ENCODE peak calls at places on chromosomes 13 and 19, in six cellular contexts. One of them, this sample, is unnamed.

GRCh38 chr19:49421878-49422202 is 1.4 kb downstream of the PTH2 start:
- DNase-seq in upper lobe of right lung: no peak
- DNase-seq in mammary epithelial cell: no peak
- DNase-seq in CD4-positive, CD25-positive, alpha-beta regulatory T cell: no peak
- DNase-seq in esophagus muscularis mucosa: no peak
- DNase-seq in Karpas-422: no peak
- DNase-seq in this sample: no peak

GRCh38 chr19:56119585-56119978 is 1.5 kb downstream of the ZNF787 start:
- DNase-seq in upper lobe of right lung: peak; percentile 71
- DNase-seq in mammary epithelial cell: peak; percentile 32
- DNase-seq in CD4-positive, CD25-positive, alpha-beta regulatory T cell: no peak
- DNase-seq in esophagus muscularis mucosa: no peak
- DNase-seq in Karpas-422: no peak
- DNase-seq in this sample: no peak

GRCh38 chr19:3710265-3710812 is 2.2 kb downstream of the TJP3 start:
- DNase-seq in upper lobe of right lung: peak; percentile 95
- DNase-seq in mammary epithelial cell: peak; percentile 64
- DNase-seq in CD4-positive, CD25-positive, alpha-beta regulatory T cell: no peak
- DNase-seq in esophagus muscularis mucosa: no peak
- DNase-seq in Karpas-422: no peak
- DNase-seq in this sample: peak; percentile 77

GRCh38 chr19:47497073-47497766 is 13.2 kb upstream of the KPTN start:
- DNase-seq in upper lobe of right lung: no peak
- DNase-seq in mammary epithelial cell: no peak
- DNase-seq in CD4-positive, CD25-positive, alpha-beta regulatory T cell: no peak
- DNase-seq in esophagus muscularis mucosa: no peak
- DNase-seq in Karpas-422: no peak
- DNase-seq in this sample: no peak

GRCh38 chr13:43861863-43862262 is 17.7 kb downstream of the CCDC122 start:
- DNase-seq in upper lobe of right lung: no peak
- DNase-seq in mammary epithelial cell: no peak
- DNase-seq in CD4-positive, CD25-positive, alpha-beta regulatory T cell: no peak
- DNase-seq in esophagus muscularis mucosa: no peak
- DNase-seq in Karpas-422: no peak
- DNase-seq in this sample: no peak

GRCh38 chr13:93716623-93717022 is 490.0 kb downstream of the GPC6 start:
- DNase-seq in upper lobe of right lung: no peak
- DNase-seq in mammary epithelial cell: no peak
- DNase-seq in CD4-positive, CD25-positive, alpha-beta regulatory T cell: no peak
- DNase-seq in esophagus muscularis mucosa: no peak
- DNase-seq in Karpas-422: no peak
- DNase-seq in this sample: no peak

GRCh38 chr13:33745370-33746324 is 72.3 kb upstream of the RFC3 start:
- DNase-seq in upper lobe of right lung: no peak
- DNase-seq in mammary epithelial cell: no peak
- DNase-seq in CD4-positive, CD25-positive, alpha-beta regulatory T cell: no peak
- DNase-seq in esophagus muscularis mucosa: no peak
- DNase-seq in Karpas-422: peak; percentile 97
- DNase-seq in this sample: no peak

GRCh38 chr13:94917814-94918213 is 205.5 kb upstream of the SOX21 start:
- DNase-seq in upper lobe of right lung: no peak
- DNase-seq in mammary epithelial cell: no peak
- DNase-seq in CD4-positive, CD25-positive, alpha-beta regulatory T cell: no peak
- DNase-seq in esophagus muscularis mucosa: no peak
- DNase-seq in Karpas-422: no peak
- DNase-seq in this sample: peak; percentile 43

GRCh38 chr13:67043901-67044300 is 186.2 kb downstream of the PCDH9 start:
- DNase-seq in upper lobe of right lung: no peak
- DNase-seq in mammary epithelial cell: no peak
- DNase-seq in CD4-positive, CD25-positive, alpha-beta regulatory T cell: no peak
- DNase-seq in esophagus muscularis mucosa: no peak
- DNase-seq in Karpas-422: no peak
- DNase-seq in this sample: no peak

GRCh38 chr13:73653688-73654087 is 480.5 kb downstream of the KLF12 start:
- DNase-seq in upper lobe of right lung: no peak
- DNase-seq in mammary epithelial cell: no peak
- DNase-seq in CD4-positive, CD25-positive, alpha-beta regulatory T cell: no peak
- DNase-seq in esophagus muscularis mucosa: no peak
- DNase-seq in Karpas-422: no peak
- DNase-seq in this sample: no peak
- H3K4me1 ChIP-seq in upper lobe of right lung: no peaks in the 10 kb centered on the region
- H3K4me1 ChIP-seq in mammary epithelial cell: peaks cover 4% of the 10 kb centered on the region
- H3K4me1 ChIP-seq in CD4-positive, CD25-positive, alpha-beta regulatory T cell: no peaks in the 10 kb centered on the region
- H3K4me1 ChIP-seq in esophagus muscularis mucosa: no peaks in the 10 kb centered on the region
- H3K4me1 ChIP-seq in Karpas-422: no peaks in the 10 kb centered on the region
- H3K4me1 ChIP-seq in this sample: no peaks in the 10 kb centered on the region

GRCh38 chr19:1245884-1246816 is 2.2 kb upstream of the MIDN start:
- DNase-seq in upper lobe of right lung: peak; percentile 83
- DNase-seq in mammary epithelial cell: no peak
- DNase-seq in CD4-positive, CD25-positive, alpha-beta regulatory T cell: no peak
- DNase-seq in esophagus muscularis mucosa: no peak
- DNase-seq in Karpas-422: peak; percentile 70
- DNase-seq in this sample: peak; percentile 75

GRCh38 chr19:1247747-1248453 is 483 bp upstream of the MIDN start:
- DNase-seq in upper lobe of right lung: peak; percentile 90
- DNase-seq in mammary epithelial cell: no peak
- DNase-seq in CD4-positive, CD25-positive, alpha-beta regulatory T cell: peak; percentile 76
- DNase-seq in esophagus muscularis mucosa: no peak
- DNase-seq in Karpas-422: peak; percentile 85
- DNase-seq in this sample: no peak

GRCh38 chr19:1243768-1244692 is 2.5 kb downstream of the ATP5F1D start:
- DNase-seq in upper lobe of right lung: peak; percentile 93
- DNase-seq in mammary epithelial cell: peak; percentile 67
- DNase-seq in CD4-positive, CD25-positive, alpha-beta regulatory T cell: peak; percentile 87
- DNase-seq in esophagus muscularis mucosa: no peak
- DNase-seq in Karpas-422: peak; percentile 94
- DNase-seq in this sample: peak; percentile 87

GRCh38 chr19:1245468-1245867 is 2.9 kb upstream of the MIDN start:
- DNase-seq in upper lobe of right lung: no peak
- DNase-seq in mammary epithelial cell: no peak
- DNase-seq in CD4-positive, CD25-positive, alpha-beta regulatory T cell: no peak
- DNase-seq in esophagus muscularis mucosa: no peak
- DNase-seq in Karpas-422: no peak
- DNase-seq in this sample: no peak

DNA sequence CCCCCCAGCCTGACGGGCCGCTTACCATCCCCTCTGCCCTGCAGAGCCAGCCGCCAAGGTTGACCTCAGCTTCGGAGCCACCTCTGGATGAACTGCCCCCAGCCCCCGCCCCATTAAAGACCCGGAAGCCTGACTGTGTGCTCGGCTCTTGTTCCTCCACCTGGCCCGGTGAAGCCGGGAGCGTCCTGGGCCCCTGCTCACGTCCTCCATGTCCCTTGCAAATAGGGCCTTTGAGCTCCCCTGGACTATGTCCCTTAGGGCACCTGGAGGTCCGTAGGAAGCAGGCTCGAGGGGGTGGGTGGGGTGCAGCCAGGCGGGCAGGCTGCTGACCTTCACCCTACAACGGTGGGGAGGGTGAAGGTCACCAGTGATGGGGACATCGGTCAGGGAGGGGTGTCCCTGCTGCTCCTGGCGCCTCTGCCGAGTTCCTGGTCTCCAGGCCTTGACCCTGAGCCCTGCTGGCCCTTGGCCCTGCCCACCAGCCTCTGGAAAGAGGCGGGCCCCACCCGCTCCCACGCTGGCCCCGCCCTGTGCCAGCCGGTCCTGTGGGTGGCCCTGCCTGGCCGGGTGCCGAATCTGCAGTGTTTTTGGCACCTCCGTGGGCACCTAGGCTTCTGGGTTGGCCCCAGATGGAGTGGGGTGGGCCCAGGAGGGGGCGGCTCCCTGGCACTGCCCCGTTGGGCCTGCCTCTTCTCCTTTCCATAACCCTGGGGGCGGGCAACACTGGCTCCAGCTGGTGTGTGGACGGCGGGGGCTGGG is 3.3 kb downstream of the ATP5F1D start:
- DNase-seq in upper lobe of right lung: peak; percentile 92
- DNase-seq in mammary epithelial cell: no peak
- DNase-seq in CD4-positive, CD25-positive, alpha-beta regulatory T cell: no peak
- DNase-seq in esophagus muscularis mucosa: no peak
- DNase-seq in Karpas-422: no peak
- DNase-seq in this sample: no peak
- H3K4me3 ChIP-seq in upper lobe of right lung: peak overlapping the region; percentile 34
- H3K4me3 ChIP-seq in mammary epithelial cell: no peak overlapping the region
- H3K4me3 ChIP-seq in CD4-positive, CD25-positive, alpha-beta regulatory T cell: no peak overlapping the region
- H3K4me3 ChIP-seq in esophagus muscularis mucosa: peak overlapping the region; percentile 44
- H3K4me3 ChIP-seq in Karpas-422: peak overlapping the region; percentile 100
- H3K4me3 ChIP-seq in this sample: no peak overlapping the region

GRCh38 chr13:29484796-29485195 is 110.7 kb downstream of the SLC7A1 start:
- DNase-seq in upper lobe of right lung: no peak
- DNase-seq in mammary epithelial cell: no peak
- DNase-seq in CD4-positive, CD25-positive, alpha-beta regulatory T cell: no peak
- DNase-seq in esophagus muscularis mucosa: no peak
- DNase-seq in Karpas-422: no peak
- DNase-seq in this sample: no peak
- H3K27me3 ChIP-seq in upper lobe of right lung: peaks cover 8% of the 10 kb centered on the region
- H3K27me3 ChIP-seq in mammary epithelial cell: no peaks in the 10 kb centered on the region
- H3K27me3 ChIP-seq in CD4-positive, CD25-positive, alpha-beta regulatory T cell: no peaks in the 10 kb centered on the region
- H3K27me3 ChIP-seq in esophagus muscularis mucosa: no peaks in the 10 kb centered on the region
- H3K27me3 ChIP-seq in Karpas-422: no peaks in the 10 kb centered on the region
- H3K27me3 ChIP-seq in this sample: no peaks in the 10 kb centered on the region

DNA sequence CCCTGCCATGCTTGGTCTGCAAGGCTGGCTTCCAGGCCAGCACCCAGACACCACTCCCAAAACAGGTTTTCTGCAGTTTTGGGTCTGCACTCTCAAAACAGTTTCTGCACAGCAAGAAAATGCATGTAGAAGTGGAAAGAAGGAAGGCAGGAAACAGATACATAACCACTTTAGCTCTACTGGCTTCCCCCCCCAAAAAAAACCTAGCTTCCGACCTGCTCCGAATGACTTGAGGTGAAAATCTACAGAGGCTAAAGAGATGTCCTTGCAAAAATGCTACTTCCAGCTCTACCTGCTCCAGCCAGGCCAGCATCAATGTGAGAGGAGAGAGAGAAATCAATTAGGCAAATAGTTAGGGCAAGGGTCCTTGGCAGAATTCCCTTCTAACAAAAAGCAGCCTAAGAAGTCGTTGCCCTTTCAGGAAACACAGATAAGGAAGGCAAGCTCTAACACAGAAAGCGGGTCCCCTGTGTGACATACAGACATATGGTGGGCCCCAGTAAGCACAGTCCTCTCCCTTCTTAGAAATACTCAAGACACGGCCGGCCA is 3.4 kb downstream of the C19orf12 start:
- DNase-seq in upper lobe of right lung: peak; percentile 2
- DNase-seq in mammary epithelial cell: no peak
- DNase-seq in CD4-positive, CD25-positive, alpha-beta regulatory T cell: peak; percentile 34
- DNase-seq in esophagus muscularis mucosa: no peak
- DNase-seq in Karpas-422: no peak
- DNase-seq in this sample: no peak
- H3K4me1 ChIP-seq in upper lobe of right lung: peaks cover 22% of the 10 kb centered on the region
- H3K4me1 ChIP-seq in mammary epithelial cell: peaks cover 3% of the 10 kb centered on the region
- H3K4me1 ChIP-seq in CD4-positive, CD25-positive, alpha-beta regulatory T cell: peaks cover 67% of the 10 kb centered on the region
- H3K4me1 ChIP-seq in esophagus muscularis mucosa: peaks cover 50% of the 10 kb centered on the region
- H3K4me1 ChIP-seq in Karpas-422: peaks cover 23% of the 10 kb centered on the region
- H3K4me1 ChIP-seq in this sample: peaks cover 12% of the 10 kb centered on the region

This sample was measured in Caco-2.